ENCODE peak calls at places on chromosomes 16 and 17, in eight cellular contexts. J, Q, N, D, H, B, V and E are unnamed samples.

GRCh38 chr16:9148376-9149015 is 57.1 kb downstream of the HAPSTR1 start:
- DNase-seq in J (no peak), Q (no peak), N (no peak), D (no peak), H (no peak), B (no peak), V (no peak), E (no peak)

GRCh38 chr16:30063278-30063892 is 2.2 kb upstream of the ALDOA start:
- DNase-seq in J (no peak), Q (no peak), N (no peak), D (no peak), H (no peak), B (no peak), V (no peak), E (no peak)

GRCh38 chr17:82632461-82632860 is 15.8 kb downstream of the WDR45B start:
- DNase-seq in J (no peak), Q (no peak), N (no peak), D (no peak), H (no peak), B (no peak), V (no peak), E (no peak)

GRCh38 chr17:49361129-49361901 is 735 bp downstream of the ZNF652 start:
- DNase-seq in J (no peak), Q (no peak), N (peak), D (peak), H (peak), B (peak), V (peak), E (peak)

GRCh38 chr16:4475880-4476790 is at the start of gene HMOX2:
- DNase-seq in J (peak), Q (peak), N (peak), D (peak), H (peak), B (peak), V (peak), E (peak)

GRCh38 chr17:59620518-59621259 is 994 bp downstream of the CLTC start:
- DNase-seq in J (no peak), Q (no peak), N (peak), D (peak), H (peak), B (no peak), V (peak), E (peak)

GRCh38 chr17:60091109-60091508 is 12.4 kb upstream of the HEATR6 start:
- DNase-seq in J (no peak), Q (no peak), N (no peak), D (no peak), H (no peak), B (no peak), V (no peak), E (no peak)

GRCh38 chr16:46897471-46897870 is 13.3 kb downstream of the GPT2 start:
- DNase-seq in J (no peak), Q (no peak), N (no peak), D (no peak), H (no peak), B (no peak), V (no peak), E (no peak)

GRCh38 chr17:82681547-82681946 is 17.0 kb downstream of the RAB40B start:
- DNase-seq in J (no peak), Q (no peak), N (no peak), D (no peak), H (no peak), B (no peak), V (no peak), E (no peak)